ENCODE peak calls at places on chromosomes 3 and 15, in eight cellular contexts. F is activated naive CD4-positive, alpha-beta T cell; Y is AML-193; G is NCI-H2171 treated with DMSO at 0.1 percent for 48 hours; P is EH; O is cardiac muscle cell; L is HT-29; Q is left ventricle myocardium inferior. B is an unnamed sample.

GRCh38 chr15:88617790-88618189 is 3.4 kb upstream of the AEN start:
- DNase-seq in F (no peak), Y (no peak), G (no peak), P (no peak), O (no peak), L (no peak), Q (no peak), B (no peak)

GRCh38 chr3:139319428-139320402 is 24.1 kb upstream of the MRPS22 start:
- DNase-seq in F (no peak), Y (peak), G (no peak), P (no peak), O (peak), L (peak), Q (no peak), B (peak)

GRCh38 chr15:61951949-61952348 is 108.3 kb downstream of the VPS13C start:
- DNase-seq in F (no peak), Y (no peak), G (no peak), P (peak), O (peak), L (peak), Q (no peak), B (no peak)

GRCh38 chr3:172911142-172911541 is 160.6 kb downstream of the ECT2 start:
- DNase-seq in F (no peak), Y (no peak), G (no peak), P (no peak), O (no peak), L (no peak), Q (no peak), B (no peak)

GRCh38 chr3:142337994-142338393 is 109.8 kb downstream of the XRN1 start:
- DNase-seq in F (no peak), Y (peak), G (no peak), P (no peak), O (peak), L (no peak), Q (no peak), B (no peak)

GRCh38 chr15:38002883-38003477 is 68.5 kb downstream of the TMCO5A start:
- DNase-seq in F (no peak), Y (peak), G (no peak), P (peak), O (peak), L (peak), Q (peak), B (peak)

GRCh38 chr3:151236316-151236715 is 33.3 kb upstream of the GPR171 start:
- DNase-seq in F (no peak), Y (no peak), G (no peak), P (no peak), O (no peak), L (no peak), Q (no peak), B (no peak)

GRCh38 chr3:183149915-183150825 is 12.4 kb downstream of the LAMP3 start:
- DNase-seq in F (no peak), Y (no peak), G (no peak), P (no peak), O (no peak), L (no peak), Q (no peak), B (no peak)

GRCh38 chr15:68427366-68427765 is 4.6 kb downstream of the ITGA11 start:
- DNase-seq in F (no peak), Y (no peak), G (no peak), P (peak), O (no peak), L (no peak), Q (no peak), B (no peak)

GRCh38 chr3:174101244-174101643 is 703.7 kb downstream of the NLGN1 start:
- DNase-seq in F (no peak), Y (no peak), G (no peak), P (peak), O (no peak), L (no peak), Q (no peak), B (no peak)

GRCh38 chr15:56192659-56193442 is 50.8 kb downstream of the RFX7 start:
- DNase-seq in F (no peak), Y (no peak), G (no peak), P (no peak), O (no peak), L (no peak), Q (no peak), B (no peak)

GRCh38 chr15:47360296-47360695 is 357.0 kb upstream of the SEMA6D start:
- DNase-seq in F (no peak), Y (no peak), G (no peak), P (no peak), O (no peak), L (no peak), Q (no peak), B (no peak)

GRCh38 chr15:31067890-31068603 is 33.5 kb downstream of the TRPM1 start:
- DNase-seq in F (no peak), Y (no peak), G (no peak), P (no peak), O (no peak), L (no peak), Q (no peak), B (no peak)

GRCh38 chr3:18988619-18989229 is 159.6 kb upstream of the KCNH8 start:
- DNase-seq in F (no peak), Y (peak), G (peak), P (no peak), O (peak), L (peak), Q (no peak), B (peak)

GRCh38 chr3:121111914-121112612 is 204.1 kb downstream of the STXBP5L start:
- DNase-seq in F (no peak), Y (no peak), G (no peak), P (no peak), O (no peak), L (no peak), Q (no peak), B (no peak)

GRCh38 chr3:183489455-183490210 is 61.2 kb upstream of the MCF2L2 start:
- DNase-seq in F (no peak), Y (no peak), G (no peak), P (peak), O (no peak), L (no peak), Q (no peak), B (no peak)

B was measured in SW480.